ENCODE peak calls at places on chromosome 5, in four cellular contexts. K is lung, B is psoas muscle, O is heart right ventricle. W is an unnamed sample.

GRCh38 chr5:91978221-91978882 is 595.2 kb upstream of the ARRDC3 start:
- DNase-seq in B (no peak), O (no peak), K (no peak), W (no peak)

GRCh38 chr5:55030676-55031445 is 6.8 kb downstream of the GZMK start:
- DNase-seq in B (no peak), K (no peak), O (no peak), W (no peak)

GRCh38 chr5:17398439-17398838 is 99.6 kb upstream of the TAF11L2 start:
- DNase-seq in K (no peak), O (no peak), B (no peak), W (no peak)

GRCh38 chr5:7754997-7755596 is 95.8 kb downstream of the CFAP90 start:
- DNase-seq in K (peak), O (no peak), B (peak), W (no peak)

GRCh38 chr5:1338518-1339070 is 6.3 kb downstream of the CLPTM1L start:
- DNase-seq in B (peak), K (no peak), O (no peak), W (no peak)

GRCh38 chr5:7392401-7393024 is 3.4 kb upstream of the ADCY2 start:
- DNase-seq in B (no peak), O (no peak), K (no peak), W (no peak)

GRCh38 chr5:131377785-131378325 is 114.0 kb downstream of the CDC42SE2 start:
- DNase-seq in O (no peak), K (no peak), B (no peak), W (no peak)

GRCh38 chr5:57468481-57469165 is 14.0 kb downstream of the ACTBL2 start:
- DNase-seq in B (no peak), O (no peak), K (no peak), W (no peak)

GRCh38 chr5:133041910-133042309 is 9.9 kb upstream of the HSPA4 start:
- DNase-seq in B (no peak), K (no peak), O (no peak), W (no peak)

GRCh38 chr5:96876292-96876850 is at the start of gene ERAP2:
- DNase-seq in K (no peak), O (no peak), B (no peak), W (no peak)

GRCh38 chr5:5483880-5484595 is 61.6 kb downstream of the ICE1 start:
- DNase-seq in O (no peak), B (no peak), K (no peak), W (no peak)

GRCh38 chr5:147904110-147904509 is 2.2 kb downstream of the C5orf46 start:
- DNase-seq in K (no peak), B (no peak), O (no peak), W (no peak)

GRCh38 chr5:111631328-111631727 is 119.0 kb upstream of the STARD4 start:
- DNase-seq in O (no peak), B (no peak), K (no peak), W (no peak)

GRCh38 chr5:54329731-54330709 is 19.6 kb upstream of the ARL15 start:
- DNase-seq in K (no peak), O (no peak), B (no peak), W (no peak)

DNA sequence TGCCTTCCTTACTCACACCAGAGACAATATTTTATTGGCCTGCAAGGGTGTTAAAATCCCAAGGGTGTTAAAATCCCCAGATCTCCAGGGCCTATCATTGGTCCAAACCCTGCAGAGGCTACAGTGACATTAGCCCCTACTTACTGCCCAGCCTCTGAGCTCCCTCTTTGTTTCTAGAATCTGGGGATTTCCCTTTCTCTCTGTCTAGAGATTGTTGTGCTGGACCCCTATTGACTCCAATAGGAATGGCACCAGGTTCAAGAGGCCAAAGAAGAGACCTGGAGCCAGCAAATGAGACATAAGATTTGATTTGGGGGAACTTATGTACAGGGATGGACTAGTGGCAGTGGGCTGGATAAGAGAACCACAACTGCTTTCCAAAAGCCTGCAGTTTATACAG is 53.3 kb upstream of the ZBED3 start:
- DNase-seq in B (no peak), K (no peak), O (no peak), W (no peak)
- H3K4me3 ChIP-seq in B (no peak), K (no peak), O (no peak), W (no peak)

DNA sequence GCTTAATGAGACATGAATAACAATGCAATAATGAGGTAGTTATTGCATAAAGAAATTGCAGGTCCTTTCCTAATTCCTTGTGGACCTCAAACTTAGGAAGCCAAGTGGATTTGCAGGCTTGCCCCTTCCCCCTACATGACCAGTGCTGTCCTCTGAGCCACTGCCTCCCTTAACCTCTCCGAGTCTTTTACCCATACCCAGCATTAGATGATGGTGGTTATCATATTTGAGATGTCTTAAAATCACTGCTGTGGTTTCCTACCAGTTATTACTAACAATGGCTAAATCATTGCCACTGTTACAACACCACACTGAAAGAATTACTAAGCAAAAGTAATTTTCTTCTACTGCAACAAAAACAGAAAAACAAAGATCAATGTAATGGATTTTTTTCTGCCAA is 170.8 kb downstream of the EDIL3 start:
- DNase-seq in O (no peak), B (no peak), K (no peak), W (no peak)
- TF ChIP-seq CTCF in O (no peak), B (no peak), K (no peak), W (no peak)

DNA sequence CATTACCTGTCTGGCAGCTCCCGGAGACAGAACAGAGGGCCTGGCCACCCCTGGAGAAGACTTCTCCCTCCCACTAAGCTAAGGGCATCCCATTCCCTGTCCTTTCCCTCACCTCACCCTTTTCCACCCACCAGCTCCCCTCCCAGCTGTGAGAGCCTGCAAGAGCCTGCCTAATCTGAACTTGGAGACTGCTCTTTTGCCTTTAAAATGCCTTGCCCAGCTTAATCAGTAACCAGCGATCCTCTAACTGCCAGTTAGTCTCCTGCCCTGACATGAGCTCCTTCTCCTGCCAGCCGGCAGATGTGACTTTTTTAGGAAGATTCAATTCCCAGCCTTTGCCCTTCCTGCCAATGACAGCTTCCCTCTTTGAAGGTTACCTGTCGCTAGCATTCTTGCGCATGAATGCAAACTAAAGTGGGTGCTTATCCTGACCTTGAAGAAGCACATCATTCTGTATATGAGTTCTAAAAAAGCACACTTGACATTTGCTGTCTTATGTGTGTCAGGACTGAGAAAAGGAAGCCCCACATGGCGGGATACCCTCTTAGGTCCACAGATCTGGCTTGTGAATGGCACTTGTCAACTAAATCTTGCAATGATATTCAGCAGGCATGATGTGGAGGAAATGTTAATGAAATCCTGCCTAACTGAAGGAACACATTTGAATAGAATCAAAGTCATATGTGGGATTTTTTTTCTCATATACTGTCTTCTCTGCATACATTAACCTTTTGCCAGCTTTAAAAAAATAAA is 411.2 kb upstream of the SLC30A5 start:
- DNase-seq in O (no peak), B (no peak), K (no peak), W (no peak)
- H3K4me3 ChIP-seq in O (no peak), B (no peak), K (no peak), W (no peak)

GRCh38 chr5:36418172-36418979 is 116.7 kb upstream of the RANBP3L start:
- DNase-seq in B (no peak), K (no peak), O (no peak), W (no peak)
- TF ChIP-seq CTCF in B (no peak), K (no peak), O (no peak), W (no peak)

GRCh38 chr5:38099205-38100144 is 158.9 kb upstream of the EGFLAM start:
- DNase-seq in K (no peak), B (no peak), O (no peak), W (no peak)

GRCh38 chr5:38101897-38102296 is 156.5 kb upstream of the EGFLAM start:
- DNase-seq in B (no peak), O (no peak), K (no peak), W (no peak)

GRCh38 chr5:38107096-38107495 is 151.3 kb upstream of the EGFLAM start:
- DNase-seq in K (no peak), B (no peak), O (no peak), W (no peak)

GRCh38 chr5:38105231-38105570 is 153.2 kb upstream of the EGFLAM start:
- DNase-seq in O (no peak), K (no peak), B (no peak), W (no peak)

GRCh38 chr5:38104497-38105230 is 153.7 kb upstream of the EGFLAM start:
- DNase-seq in B (no peak), K (no peak), O (no peak), W (no peak)
- H3K4me3 ChIP-seq in B (no peak), K (no peak), O (no peak), W (no peak)

GRCh38 chr5:3075309-3075708 is 323.8 kb upstream of the IRX2 start:
- DNase-seq in K (no peak), B (no peak), O (no peak), W (no peak)
- TF ChIP-seq CTCF in K (no peak), B (no peak), O (no peak), W (no peak)

GRCh38 chr5:159052282-159053011 is 47.3 kb downstream of the EBF1 start:
- DNase-seq in O (no peak), K (no peak), B (no peak), W (no peak)
- H3K4me3 ChIP-seq in O (peak), K (no peak), B (peak), W (peak)

GRCh38 chr5:168123853-168124528 is 167.5 kb upstream of the WWC1 start:
- DNase-seq in B (no peak), O (no peak), K (no peak), W (no peak)

GRCh38 chr5:168121138-168121494 is 170.3 kb upstream of the WWC1 start:
- DNase-seq in B (no peak), K (no peak), O (no peak), W (no peak)

GRCh38 chr5:168117469-168117868 is 174.0 kb upstream of the WWC1 start:
- DNase-seq in K (no peak), O (no peak), B (no peak), W (no peak)

GRCh38 chr5:168118042-168118668 is 173.3 kb upstream of the WWC1 start:
- DNase-seq in K (no peak), B (no peak), O (no peak), W (no peak)

GRCh38 chr5:168120416-168121137 is 170.9 kb upstream of the WWC1 start:
- DNase-seq in B (no peak), O (no peak), K (no peak), W (no peak)
- TF ChIP-seq CTCF in B (no peak), O (no peak), K (no peak), W (no peak)

DNA sequence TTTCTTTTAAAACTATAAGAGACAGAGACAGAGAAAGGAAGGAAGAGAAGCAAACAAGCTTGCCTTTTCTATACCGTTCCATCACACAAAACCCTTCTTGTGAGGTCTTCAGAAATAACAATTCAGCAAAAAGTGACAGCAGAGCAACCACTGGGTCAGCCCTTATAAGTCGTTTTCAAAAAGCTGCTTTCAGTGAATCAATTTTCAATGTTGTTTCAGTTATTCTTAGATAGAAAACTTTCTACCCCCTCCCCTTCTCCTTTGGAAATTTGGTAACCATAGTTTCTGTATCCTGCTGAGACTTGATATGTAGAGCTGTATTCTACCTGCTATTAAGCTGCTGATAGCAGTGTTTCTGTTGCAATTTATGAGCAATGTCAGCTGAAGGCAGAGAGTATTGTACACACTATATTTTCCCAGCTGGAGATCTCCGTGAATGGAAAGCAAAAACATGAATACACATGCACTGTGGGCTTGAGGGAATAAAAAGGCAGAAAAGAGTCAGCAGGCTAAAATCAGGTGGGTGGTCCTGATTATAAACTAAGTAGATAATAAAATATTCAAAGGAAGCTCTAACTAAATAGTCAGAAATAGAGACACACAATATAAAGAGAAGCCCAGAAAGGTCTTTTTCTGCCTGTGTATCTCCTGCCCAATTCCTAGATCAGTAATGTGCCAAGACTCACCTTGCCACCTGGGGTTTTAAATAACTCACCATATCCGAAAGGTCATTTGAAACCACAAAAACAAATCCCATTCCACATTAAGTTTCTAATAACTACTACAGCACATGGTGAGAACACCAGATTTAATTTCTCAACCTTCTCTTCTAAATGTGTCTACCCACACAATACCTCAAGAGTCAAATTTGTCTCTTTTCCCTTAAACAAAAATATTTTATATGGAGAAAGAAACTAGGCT is 75.5 kb downstream of the ZNF608 start:
- DNase-seq in B (no peak), K (no peak), O (no peak), W (no peak)
- H3K4me3 ChIP-seq in B (no peak), K (no peak), O (no peak), W (no peak)